ENCODE peak calls at places on chromosomes 11 and 22, in seven cellular contexts. B is fibroblast of mammary gland, T is ovary, W is AG04450, V is colonic mucosa, A is Peyer's patch, F is neural progenitor cell. N is an unnamed sample.

GRCh38 chr22:50705219-50705691 is 32.6 kb downstream of the SHANK3 start:
- DNase-seq in F (peak; percentile 98), W (peak; percentile 49), T (peak; percentile 23), A (no peak), B (peak; percentile 32), V (no peak), N (peak; percentile 65)

GRCh38 chr11:131883332-131883731 is 512.9 kb downstream of the NTM start:
- DNase-seq in B (no peak), V (no peak), T (no peak), F (no peak), A (no peak), W (no peak), N (no peak)

GRCh38 chr22:43474161-43475101 is 62.6 kb downstream of the MPPED1 start:
- DNase-seq in T (no peak), V (no peak), B (no peak), A (no peak), F (no peak), W (no peak), N (no peak)

GRCh38 chr11:15142838-15143237 is 28.1 kb downstream of the INSC start:
- DNase-seq in A (no peak), B (no peak), W (no peak), T (no peak), F (no peak), V (no peak), N (no peak)

GRCh38 chr11:126387856-126388255 is 32.4 kb downstream of the ST3GAL4 start:
- DNase-seq in B (no peak), F (no peak), V (no peak), T (no peak), A (no peak), W (no peak), N (no peak)

GRCh38 chr22:45268167-45268957 is 16.4 kb upstream of the UPK3A start:
- DNase-seq in B (no peak), T (peak; percentile 51), A (peak; percentile 59), W (no peak), V (no peak), F (peak; percentile 94), N (no peak)

GRCh38 chr22:19062139-19062789 is 59.9 kb downstream of the DGCR2 start:
- DNase-seq in A (no peak), W (no peak), V (no peak), B (no peak), T (no peak), F (no peak), N (no peak)

GRCh38 chr22:29690481-29690880 is 29.3 kb upstream of the CABP7 start:
- DNase-seq in V (no peak), T (no peak), F (peak; percentile 58), A (no peak), W (no peak), B (no peak), N (no peak)

GRCh38 chr22:48798281-48799226 is 1029.1 kb downstream of the BRD1 start:
- DNase-seq in W (no peak), T (no peak), F (no peak), V (no peak), A (no peak), B (no peak), N (no peak)

GRCh38 chr22:29715240-29715639 is 4.6 kb upstream of the CABP7 start:
- DNase-seq in W (no peak), F (no peak), B (no peak), T (no peak), V (no peak), A (no peak), N (no peak)

GRCh38 chr22:32103648-32104326 is 55.3 kb downstream of the C22orf42 start:
- DNase-seq in A (no peak), T (no peak), B (peak; percentile 27), W (no peak), F (no peak), V (no peak), N (no peak)

GRCh38 chr11:73387594-73388021 is 11.4 kb downstream of the RELT start:
- DNase-seq in A (no peak), V (no peak), B (no peak), F (peak; percentile 50), T (no peak), W (no peak), N (no peak)

GRCh38 chr22:31818481-31819392 is 64.9 kb downstream of the DEPDC5 start:
- DNase-seq in F (peak; percentile 15), V (no peak), A (no peak), T (no peak), W (no peak), B (peak; percentile 62), N (peak; percentile 34)

GRCh38 chr22:27650572-27650971 is 151.0 kb downstream of the MN1 start:
- DNase-seq in A (no peak), F (no peak), B (no peak), T (no peak), W (no peak), V (no peak), N (no peak)

GRCh38 chr22:30829901-30830550 is 135.4 kb downstream of the OSBP2 start:
- DNase-seq in W (peak; percentile 68), F (no peak), B (peak; percentile 96), A (no peak), T (no peak), V (no peak), N (peak; percentile 46)

GRCh38 chr11:37504925-37505324 is 906.9 kb upstream of the RAG2 start:
- DNase-seq in F (no peak), V (no peak), B (peak; percentile 85), A (peak; percentile 46), T (no peak), W (peak; percentile 74), N (peak; percentile 39)

GRCh38 chr11:83671295-83671694 is 385.1 kb upstream of the CCDC90B start:
- DNase-seq in W (no peak), V (no peak), B (peak; percentile 33), T (no peak), A (no peak), F (no peak), N (no peak)

GRCh38 chr22:44676441-44677298 is 25.3 kb upstream of the PRR5 start:
- DNase-seq in B (no peak), T (no peak), W (no peak), A (peak; percentile 88), F (no peak), V (peak; percentile 82), N (no peak)

GRCh38 chr11:13223112-13223511 is 54.5 kb upstream of the BMAL1 start:
- DNase-seq in B (no peak), A (no peak), F (no peak), T (no peak), W (no peak), V (no peak), N (no peak)

GRCh38 chr22:30280495-30280894 is 8.8 kb downstream of the CASTOR1 start:
- DNase-seq in V (no peak), T (no peak), F (no peak), W (no peak), B (no peak), A (no peak), N (no peak)

GRCh38 chr11:12120031-12121008 is 9.9 kb downstream of the MICAL2 start:
- DNase-seq in W (no peak), A (no peak), T (no peak), F (peak; percentile 20), B (peak; percentile 53), V (no peak), N (no peak)

GRCh38 chr22:31093090-31093850 is 12.2 kb downstream of the SMTN start:
- DNase-seq in B (no peak), V (no peak), W (no peak), A (no peak), T (peak; percentile 52), F (no peak), N (no peak)

GRCh38 chr11:74570266-74571061 is 21.9 kb upstream of the POLD3 start:
- DNase-seq in A (no peak), V (peak; percentile 74), T (peak; percentile 30), F (peak; percentile 70), W (no peak), B (peak; percentile 52), N (peak; percentile 29)

GRCh38 chr22:30782613-30783012 is 87.9 kb downstream of the OSBP2 start:
- DNase-seq in B (no peak), V (no peak), A (no peak), T (no peak), W (no peak), F (no peak), N (no peak)

GRCh38 chr11:4072668-4073285 is 21.8 kb upstream of the RRM1 start:
- DNase-seq in T (peak; percentile 46), A (no peak), F (peak; percentile 80), W (peak; percentile 52), B (peak; percentile 82), V (peak; percentile 72), N (peak; percentile 68)

GRCh38 chr11:15158351-15159015 is 43.8 kb downstream of the INSC start:
- DNase-seq in V (no peak), T (no peak), B (peak; percentile 97), W (peak; percentile 58), A (no peak), F (no peak), N (no peak)

GRCh38 chr11:75073459-75074190 is 23.1 kb downstream of the OR2AT4 start:
- DNase-seq in F (no peak), W (no peak), A (no peak), B (no peak), T (no peak), V (no peak), N (no peak)

GRCh38 chr11:101390539-101390938 is 193.3 kb downstream of the TRPC6 start:
- DNase-seq in T (no peak), V (no peak), F (no peak), B (peak; percentile 35), A (no peak), W (no peak), N (no peak)

GRCh38 chr22:26893034-26893710 is 235.8 kb downstream of the MIAT start:
- DNase-seq in A (no peak), W (no peak), V (no peak), T (no peak), F (peak; percentile 20), B (no peak), N (no peak)

GRCh38 chr11:9314291-9315077 is at the start of gene TMEM41B:
- DNase-seq in F (peak; percentile 99), A (peak; percentile 99), B (peak; percentile 96), T (peak; percentile 97), W (peak; percentile 94), V (peak; percentile 99), N (peak; percentile 97)
- TF ChIP-seq CTCF in F (no peak), A (no peak), B (no peak), T (no peak), W (peak; percentile 11), V (no peak), N (peak; percentile 14)

GRCh38 chr11:35142481-35143207 is 3.7 kb downstream of the CD44 start:
- DNase-seq in B (peak; percentile 80), V (peak; percentile 58), A (no peak), F (peak; percentile 33), T (no peak), W (no peak), N (no peak)
- H3K4me3 ChIP-seq in B (peak overlapping the region; percentile 100), V (no peak overlapping the region), A (no peak overlapping the region), F (no peak overlapping the region), T (no peak overlapping the region), W (peak overlapping the region; percentile 98), N (peak overlapping the region; percentile 96)

GRCh38 chr11:1924646-1925372 is 5.3 kb downstream of the TNNT3 start:
- DNase-seq in W (no peak), F (peak; percentile 1), T (no peak), A (peak; percentile 41), B (no peak), V (no peak), N (no peak)
- TF ChIP-seq CTCF in W (no peak), F (no peak), T (no peak), A (no peak), B (no peak), V (no peak), N (no peak)

GRCh38 chr11:65781152-65781961 is 581 bp upstream of the AP5B1 start:
- DNase-seq in A (peak; percentile 60), B (no peak), W (no peak), T (peak; percentile 44), V (peak; percentile 36), F (peak; percentile 84), N (no peak)
- H3K4me3 ChIP-seq in A (peak overlapping the region; percentile 86), B (peak overlapping the region; percentile 32), W (peak overlapping the region; percentile 57), T (peak overlapping the region; percentile 56), V (peak overlapping the region; percentile 91), F (peak overlapping the region; percentile 83), N (peak overlapping the region; percentile 67)

GRCh38 chr22:22408731-22409696 is 99.5 kb downstream of the ZNF280B start:
- DNase-seq in T (peak; percentile 29), B (peak; percentile 17), V (no peak), F (peak; percentile 63), A (no peak), W (no peak), N (no peak)
- TF ChIP-seq CTCF in T (no peak), B (peak; percentile 48), V (no peak), F (peak; percentile 66), A (peak; percentile 19), W (peak; percentile 43), N (peak; percentile 47)